ENCODE peak calls at places on chromosomes 11 and 22, in four cellular contexts. One of them, this sample, is unnamed.

GRCh38 chr22:29870574-29870973 is 12.4 kb upstream of the MTMR3 start:
- DNase-seq in body of pancreas: no peak
- DNase-seq in adipocyte: no peak
- DNase-seq in HCT116: no peak
- DNase-seq in this sample: no peak

GRCh38 chr22:40453676-40454075 is 83.3 kb downstream of the SGSM3 start:
- DNase-seq in body of pancreas: no peak
- DNase-seq in adipocyte: peak; percentile 36
- DNase-seq in HCT116: no peak
- DNase-seq in this sample: no peak

GRCh38 chr11:102924851-102925380 is 30.6 kb downstream of the MMP13 start:
- DNase-seq in body of pancreas: no peak
- DNase-seq in adipocyte: peak; percentile 31
- DNase-seq in HCT116: no peak
- DNase-seq in this sample: no peak

GRCh38 chr11:15944460-15944859 is 411.9 kb downstream of the SOX6 start:
- DNase-seq in body of pancreas: no peak
- DNase-seq in adipocyte: no peak
- DNase-seq in HCT116: no peak
- DNase-seq in this sample: no peak

GRCh38 chr11:72352859-72353551 is 81.3 kb downstream of the CLPB start:
- DNase-seq in body of pancreas: no peak
- DNase-seq in adipocyte: peak; percentile 95
- DNase-seq in HCT116: no peak
- DNase-seq in this sample: no peak

GRCh38 chr11:73576226-73576625 is 21.7 kb downstream of the FAM168A start:
- DNase-seq in body of pancreas: no peak
- DNase-seq in adipocyte: no peak
- DNase-seq in HCT116: no peak
- DNase-seq in this sample: no peak

GRCh38 chr22:24455751-24456426 is 28.5 kb downstream of the ADORA2A start:
- DNase-seq in body of pancreas: peak; percentile 29
- DNase-seq in adipocyte: no peak
- DNase-seq in HCT116: no peak
- DNase-seq in this sample: no peak

GRCh38 chr11:12272821-12273617 is 104.4 kb upstream of the PARVA start:
- DNase-seq in body of pancreas: no peak
- DNase-seq in adipocyte: peak; percentile 19
- DNase-seq in HCT116: no peak
- DNase-seq in this sample: peak; percentile 53

GRCh38 chr11:23010790-23011340 is 150.6 kb upstream of the CCDC179 start:
- DNase-seq in body of pancreas: peak; percentile 86
- DNase-seq in adipocyte: no peak
- DNase-seq in HCT116: no peak
- DNase-seq in this sample: no peak

GRCh38 chr22:32836286-32836859 is 34.9 kb downstream of the TIMP3 start:
- DNase-seq in body of pancreas: no peak
- DNase-seq in adipocyte: peak; percentile 51
- DNase-seq in HCT116: no peak
- DNase-seq in this sample: no peak

GRCh38 chr22:41968601-41969000 is 642 bp upstream of the SEPTIN3 start:
- DNase-seq in body of pancreas: no peak
- DNase-seq in adipocyte: no peak
- DNase-seq in HCT116: no peak
- DNase-seq in this sample: no peak

GRCh38 chr11:84218318-84218717 is 932.2 kb upstream of the CCDC90B start:
- DNase-seq in body of pancreas: no peak
- DNase-seq in adipocyte: no peak
- DNase-seq in HCT116: no peak
- DNase-seq in this sample: no peak

GRCh38 chr11:721347-721912 is 15.4 kb downstream of the EPS8L2 start:
- DNase-seq in body of pancreas: no peak
- DNase-seq in adipocyte: no peak
- DNase-seq in HCT116: no peak
- DNase-seq in this sample: no peak

GRCh38 chr11:23226331-23226909 is 366.1 kb upstream of the CCDC179 start:
- DNase-seq in body of pancreas: no peak
- DNase-seq in adipocyte: peak; percentile 41
- DNase-seq in HCT116: no peak
- DNase-seq in this sample: no peak

GRCh38 chr11:107217444-107217843 is 199.2 kb upstream of the GUCY1A2 start:
- DNase-seq in body of pancreas: no peak
- DNase-seq in adipocyte: no peak
- DNase-seq in HCT116: no peak
- DNase-seq in this sample: no peak

GRCh38 chr22:47597041-47597440 is 834.6 kb downstream of the TBC1D22A start:
- DNase-seq in body of pancreas: no peak
- DNase-seq in adipocyte: no peak
- DNase-seq in HCT116: no peak
- DNase-seq in this sample: peak; percentile 29

GRCh38 chr11:104095791-104096190 is 59.4 kb downstream of the DDI1 start:
- DNase-seq in body of pancreas: no peak
- DNase-seq in adipocyte: peak; percentile 7
- DNase-seq in HCT116: no peak
- DNase-seq in this sample: no peak

GRCh38 chr11:9820260-9820659 is 156.4 kb downstream of the SWAP70 start:
- DNase-seq in body of pancreas: peak; percentile 9
- DNase-seq in adipocyte: peak; percentile 18
- DNase-seq in HCT116: no peak
- DNase-seq in this sample: no peak

GRCh38 chr11:2816517-2816916 is 69.1 kb downstream of the CDKN1C start:
- DNase-seq in body of pancreas: no peak
- DNase-seq in adipocyte: no peak
- DNase-seq in HCT116: no peak
- DNase-seq in this sample: no peak

GRCh38 chr22:40626826-40627225 is 9.7 kb downstream of the MRTFA start:
- DNase-seq in body of pancreas: no peak
- DNase-seq in adipocyte: no peak
- DNase-seq in HCT116: no peak
- DNase-seq in this sample: no peak

GRCh38 chr11:114318361-114318760 is 22.2 kb downstream of the NNMT start:
- DNase-seq in body of pancreas: no peak
- DNase-seq in adipocyte: no peak
- DNase-seq in HCT116: no peak
- DNase-seq in this sample: no peak

DNA sequence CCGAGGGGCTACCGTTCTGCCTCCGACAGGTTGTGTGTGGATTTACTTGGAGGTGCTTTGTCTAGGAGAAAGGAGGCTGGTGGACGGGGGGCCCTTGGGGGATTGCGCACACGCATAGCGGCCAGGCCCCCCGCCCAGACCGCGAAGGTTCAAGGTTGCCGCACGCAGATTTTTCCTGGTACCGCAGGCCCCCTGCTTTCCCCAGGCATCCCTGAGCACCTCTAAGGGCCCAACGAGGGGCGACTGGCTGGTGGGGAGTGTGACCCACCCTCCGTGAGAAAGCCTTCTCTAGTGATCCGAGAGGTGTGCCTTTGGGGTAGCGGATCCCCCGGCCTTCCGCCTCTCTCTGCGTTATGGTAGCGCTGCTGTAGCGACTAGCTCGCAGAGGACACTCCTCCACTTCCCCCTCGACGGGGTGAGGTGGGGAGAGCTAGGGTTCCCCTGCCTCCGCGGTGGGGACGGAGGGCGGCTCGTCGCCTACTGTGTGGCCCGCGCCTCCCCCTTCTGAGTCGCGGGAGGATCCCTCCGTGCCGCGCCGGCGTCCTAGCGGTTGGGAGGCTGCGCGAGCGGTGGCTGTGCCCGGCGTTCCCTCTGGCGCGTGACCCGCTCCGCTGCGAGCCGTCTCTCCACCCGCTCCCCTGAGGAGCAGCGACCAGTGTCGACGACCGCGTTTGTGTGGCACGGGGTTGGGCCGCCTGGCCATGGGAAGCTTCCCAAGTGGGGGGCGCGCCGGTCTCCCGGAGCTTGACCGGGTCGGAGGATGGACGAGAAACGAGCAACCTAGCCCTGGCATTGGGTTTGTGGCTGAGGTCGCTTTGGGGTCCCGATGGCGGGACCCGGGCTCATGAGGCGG is 3900.0 kb upstream of the OR11H1 start:
- DNase-seq in body of pancreas: no peak
- DNase-seq in adipocyte: no peak
- DNase-seq in HCT116: no peak
- DNase-seq in this sample: no peak
- H3K9me3 ChIP-seq in body of pancreas: peaks cover 38% of the 10 kb centered on the region
- H3K9me3 ChIP-seq in adipocyte: peaks cover 5% of the 10 kb centered on the region
- H3K9me3 ChIP-seq in HCT116: peaks cover 36% of the 10 kb centered on the region
- H3K9me3 ChIP-seq in this sample: peaks cover 19% of the 10 kb centered on the region

DNA sequence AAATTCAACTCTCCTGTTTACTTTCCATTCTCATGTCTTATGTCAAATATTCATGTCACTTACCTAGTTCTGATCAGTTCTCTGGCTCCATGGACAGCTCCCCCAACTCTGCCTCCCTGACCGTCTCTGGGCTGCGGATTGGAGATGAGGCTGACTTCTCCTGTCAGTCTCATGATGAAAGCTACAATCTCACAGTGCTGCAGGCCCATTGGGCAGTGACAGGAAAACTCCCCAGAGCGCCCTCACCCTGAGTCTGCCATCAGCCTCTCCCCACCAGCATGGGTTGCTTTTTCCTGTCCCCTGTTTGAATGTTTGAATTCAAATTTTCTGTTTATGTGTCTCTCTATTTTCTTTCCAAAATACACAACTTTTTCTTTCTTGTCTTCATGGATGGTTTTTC is 63.8 kb upstream of the TOP3B start:
- DNase-seq in body of pancreas: no peak
- DNase-seq in adipocyte: no peak
- DNase-seq in HCT116: no peak
- DNase-seq in this sample: no peak
- H3K4me1 ChIP-seq in body of pancreas: no peaks in the 10 kb centered on the region
- H3K4me1 ChIP-seq in adipocyte: no peaks in the 10 kb centered on the region
- H3K4me1 ChIP-seq in HCT116: no peaks in the 10 kb centered on the region
- H3K4me1 ChIP-seq in this sample: no peaks in the 10 kb centered on the region

GRCh38 chr11:58573451-58574104 is 2.1 kb downstream of the LPXN start:
- DNase-seq in body of pancreas: peak; percentile 24
- DNase-seq in adipocyte: peak; percentile 85
- DNase-seq in HCT116: no peak
- DNase-seq in this sample: peak; percentile 83
- H3K4me3 ChIP-seq in body of pancreas: no peak overlapping the region
- H3K4me3 ChIP-seq in adipocyte: peak overlapping the region; percentile 70
- H3K4me3 ChIP-seq in HCT116: no peak overlapping the region
- H3K4me3 ChIP-seq in this sample: no peak overlapping the region

GRCh38 chr11:101128571-101129202 is 926 bp downstream of the PGR start:
- DNase-seq in body of pancreas: peak; percentile 7
- DNase-seq in adipocyte: no peak
- DNase-seq in HCT116: no peak
- DNase-seq in this sample: peak; percentile 68
- H3K9me3 ChIP-seq in body of pancreas: no peaks in the 10 kb centered on the region
- H3K9me3 ChIP-seq in adipocyte: no peaks in the 10 kb centered on the region
- H3K9me3 ChIP-seq in HCT116: no peaks in the 10 kb centered on the region
- H3K9me3 ChIP-seq in this sample: no peaks in the 10 kb centered on the region